ENCODE peak calls at places on chromosomes 16 and 17, in four cellular contexts. M, T, B and I are unnamed samples.

GRCh38 chr17:75645889-75646625 is 12.8 kb downstream of the SMIM5 start:
- DNase-seq in M (peak), B (no peak), T (no peak), I (peak)

GRCh38 chr17:39194089-39194984 is 3.1 kb downstream of the CACNB1 start:
- DNase-seq in B (peak), T (peak), M (no peak), I (no peak)

GRCh38 chr16:56424791-56425438 is 430 bp downstream of the AMFR start:
- DNase-seq in B (peak), T (peak), M (peak), I (peak)

GRCh38 chr17:62963296-62963695 is 2.7 kb upstream of the TANC2 start:
- DNase-seq in B (no peak), M (no peak), T (no peak), I (no peak)

GRCh38 chr17:4004517-4005295 is 40.5 kb upstream of the ATP2A3 start:
- DNase-seq in B (peak), T (peak), M (peak), I (peak)

GRCh38 chr17:7237761-7238417 is 1.4 kb downstream of the PHF23 start:
- DNase-seq in T (peak), B (peak), M (peak), I (peak)

GRCh38 chr16:58324792-58325191 is 30.0 kb upstream of the PRSS54 start:
- DNase-seq in B (no peak), T (no peak), M (no peak), I (no peak)

GRCh38 chr17:75077072-75077489 is 10.7 kb upstream of the SLC16A5 start:
- DNase-seq in B (no peak), M (no peak), T (no peak), I (no peak)

GRCh38 chr16:241866-242265 is 7.2 kb downstream of the FAM234A start:
- DNase-seq in B (no peak), T (no peak), M (no peak), I (no peak)

GRCh38 chr17:40062347-40063033 is at the start of gene THRA:
- DNase-seq in T (peak), M (peak), B (peak), I (peak)

GRCh38 chr16:10558305-10558704 is 22.1 kb downstream of the EMP2 start:
- DNase-seq in T (no peak), B (no peak), M (no peak), I (no peak)

GRCh38 chr17:4003501-4004421 is 39.5 kb upstream of the ATP2A3 start:
- DNase-seq in T (no peak), B (no peak), M (peak), I (no peak)

GRCh38 chr16:89711601-89712475 is 8.9 kb downstream of the VPS9D1 start:
- DNase-seq in M (peak), T (peak), B (peak), I (peak)

GRCh38 chr17:63991611-63992010 is 6.5 kb upstream of the PRR29 start:
- DNase-seq in B (no peak), M (no peak), T (no peak), I (no peak)

GRCh38 chr16:16908058-16908457 is 529.1 kb downstream of the NPIPA7 start:
- DNase-seq in T (no peak), B (no peak), M (no peak), I (no peak)

GRCh38 chr16:23061669-23062068 is 87.6 kb downstream of the USP31 start:
- DNase-seq in T (no peak), M (no peak), B (no peak), I (no peak)

GRCh38 chr16:3171181-3171854 is 16.7 kb upstream of the OR1F1 start:
- DNase-seq in B (no peak), T (no peak), M (no peak), I (peak)

GRCh38 chr16:8850279-8850885 is 18.4 kb downstream of the CARHSP1 start:
- DNase-seq in T (no peak), M (no peak), B (no peak), I (no peak)

GRCh38 chr16:1068451-1068850 is 4.1 kb upstream of the SSTR5 start:
- DNase-seq in M (no peak), T (no peak), B (no peak), I (no peak)

GRCh38 chr16:80197790-80198201 is 343.0 kb upstream of the DYNLRB2 start:
- DNase-seq in B (no peak), T (no peak), M (no peak), I (no peak)

GRCh38 chr17:38747385-38748328 is 479 bp downstream of the PCGF2 start:
- DNase-seq in B (peak), M (no peak), T (peak), I (no peak)

GRCh38 chr17:57783338-57783742 is 38.2 kb upstream of the CCDC182 start:
- DNase-seq in T (peak), M (peak), B (peak), I (peak)

GRCh38 chr17:36755586-36755985 is 154.2 kb downstream of the MRM1 start:
- DNase-seq in B (peak), T (peak), M (no peak), I (peak)

GRCh38 chr17:4072487-4073157 is 70.2 kb downstream of the ZZEF1 start:
- DNase-seq in B (no peak), M (no peak), T (no peak), I (no peak)

GRCh38 chr17:81635973-81636504 is 873 bp downstream of the NPLOC4 start:
- DNase-seq in B (no peak), T (no peak), M (no peak), I (no peak)

GRCh38 chr16:48101069-48101674 is 54.6 kb downstream of the ABCC12 start:
- DNase-seq in M (peak), B (no peak), T (no peak), I (no peak)

GRCh38 chr17:37844158-37844976 is 79.8 kb upstream of the TBC1D3K start:
- DNase-seq in M (peak), T (peak), B (peak), I (peak)

GRCh38 chr17:78263063-78263735 is 31.8 kb downstream of the TMEM235 start:
- DNase-seq in B (no peak), T (no peak), M (no peak), I (no peak)

GRCh38 chr16:22317625-22318024 is 20.4 kb downstream of the POLR3E start:
- DNase-seq in T (no peak), M (no peak), B (no peak), I (no peak)

GRCh38 chr17:81703747-81704654 is 834 bp downstream of the MRPL12 start:
- DNase-seq in T (no peak), M (no peak), B (no peak), I (no peak)

GRCh38 chr17:75155191-75155601 is 884 bp upstream of the JPT1 start:
- DNase-seq in M (no peak), B (no peak), T (no peak), I (no peak)

GRCh38 chr16:27270389-27270788 is 1.8 kb upstream of the NSMCE1 start:
- DNase-seq in T (no peak), B (no peak), M (no peak), I (no peak)
- TF ChIP-seq CTCF in T (no peak), B (no peak), M (no peak), I (no peak)

GRCh38 chr17:67562036-67562435 is 155.7 kb upstream of the NOL11 start:
- DNase-seq in M (no peak), T (no peak), B (no peak), I (no peak)

GRCh38 chr17:67557052-67557845 is 160.5 kb upstream of the NOL11 start:
- DNase-seq in T (no peak), B (no peak), M (no peak), I (no peak)

GRCh38 chr17:67557921-67558320 is 159.8 kb upstream of the NOL11 start:
- DNase-seq in B (no peak), M (no peak), T (no peak), I (no peak)

GRCh38 chr17:67558740-67559380 is 158.9 kb upstream of the NOL11 start:
- DNase-seq in T (no peak), M (peak), B (peak), I (no peak)

GRCh38 chr17:67559381-67559966 is 158.3 kb upstream of the NOL11 start:
- DNase-seq in B (no peak), M (no peak), T (no peak), I (no peak)
- TF ChIP-seq CTCF in B (peak), M (no peak), T (peak), I (no peak)

DNA sequence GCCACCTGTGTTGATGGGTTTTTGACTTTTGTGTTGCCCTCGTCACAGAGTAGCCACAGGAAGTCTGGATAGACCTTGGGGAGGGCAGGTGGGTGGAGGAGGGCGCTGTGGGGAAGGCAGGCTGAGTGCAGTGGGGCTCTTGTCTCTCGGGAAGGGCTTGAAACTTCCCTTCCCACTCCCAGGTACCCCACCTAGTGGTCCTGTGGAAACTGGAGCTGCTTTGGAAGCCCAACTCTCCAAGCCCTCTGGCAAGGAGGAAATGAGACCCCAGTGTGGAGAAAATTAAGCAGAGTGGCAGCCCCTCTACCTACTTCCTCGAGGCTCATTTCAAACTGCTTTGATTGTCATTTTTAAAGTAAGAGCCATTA is 9.2 kb downstream of the CA5A start:
- DNase-seq in M (no peak), T (no peak), B (no peak), I (no peak)
- TF ChIP-seq CTCF in M (no peak), T (no peak), B (no peak), I (no peak)

GRCh38 chr16:84851192-84852127 is 31.7 kb downstream of the CRISPLD2 start:
- DNase-seq in T (no peak), B (no peak), M (no peak), I (no peak)
- TF ChIP-seq CTCF in T (no peak), B (no peak), M (no peak), I (no peak)

GRCh38 chr16:75491876-75492275 is 3.4 kb downstream of the CHST6 start:
- DNase-seq in M (no peak), B (peak), T (no peak), I (no peak)
- TF ChIP-seq CTCF in M (no peak), B (peak), T (no peak), I (no peak)